ENCODE peak calls at places on chromosomes 11 and 22, in five cellular contexts. M, L, Y, H and O are unnamed samples.

GRCh38 chr11:12321217-12321937 is 56.0 kb upstream of the PARVA start:
- DNase-seq in M (no peak), L (no peak), Y (no peak), H (no peak), O (no peak)

GRCh38 chr22:22678970-22679369 is 34.6 kb downstream of the GGTLC2 start:
- DNase-seq in M (no peak), L (no peak), Y (no peak), H (no peak), O (no peak)

GRCh38 chr11:17063171-17064002 is 14.1 kb downstream of the RPS13 start:
- DNase-seq in M (no peak), L (peak), Y (peak), H (peak), O (no peak)

GRCh38 chr22:48959496-48959895 is 868.2 kb downstream of the BRD1 start:
- DNase-seq in M (no peak), L (no peak), Y (no peak), H (no peak), O (no peak)

GRCh38 chr11:72856551-72857342 is 42.5 kb downstream of the ATG16L2 start:
- DNase-seq in M (no peak), L (no peak), Y (no peak), H (no peak), O (no peak)

GRCh38 chr11:24496728-24497396 is at the start of gene LUZP2:
- DNase-seq in M (no peak), L (no peak), Y (peak), H (no peak), O (no peak)

GRCh38 chr11:118897721-118898310 is 14.1 kb downstream of the CXCR5 start:
- DNase-seq in M (no peak), L (no peak), Y (no peak), H (no peak), O (no peak)

GRCh38 chr11:121894581-121894980 is 221.4 kb downstream of the BLID start:
- DNase-seq in M (peak), L (no peak), Y (peak), H (no peak), O (no peak)

GRCh38 chr22:40055143-40055926 is 60.6 kb downstream of the FAM83F start:
- DNase-seq in M (no peak), L (peak), Y (no peak), H (peak), O (no peak)

GRCh38 chr11:2466869-2467694 is 22.3 kb downstream of the KCNQ1 start:
- DNase-seq in M (no peak), L (no peak), Y (no peak), H (peak), O (no peak)

GRCh38 chr22:24550028-24550901 is 4.7 kb downstream of the GUCD1 start:
- DNase-seq in M (no peak), L (no peak), Y (no peak), H (no peak), O (no peak)

GRCh38 chr11:114257621-114258558 is 38.3 kb upstream of the NNMT start:
- DNase-seq in M (no peak), L (no peak), Y (peak), H (no peak), O (no peak)

GRCh38 chr11:46913484-46913883 is 4.9 kb downstream of the LRP4 start:
- DNase-seq in M (no peak), L (no peak), Y (no peak), H (no peak), O (no peak)

GRCh38 chr11:104819603-104820002 is 78.7 kb downstream of the CASP12 start:
- DNase-seq in M (no peak), L (no peak), Y (no peak), H (no peak), O (no peak)

GRCh38 chr22:50169774-50170341 is 673 bp upstream of the PANX2 start:
- DNase-seq in M (no peak), L (no peak), Y (no peak), H (peak), O (no peak)

GRCh38 chr11:120773501-120774031 is 250.3 kb upstream of the TBCEL start:
- DNase-seq in M (peak), L (no peak), Y (peak), H (peak), O (peak)

GRCh38 chr11:134449713-134450112 is 37.7 kb upstream of the B3GAT1 start:
- DNase-seq in M (no peak), L (no peak), Y (no peak), H (no peak), O (no peak)

GRCh38 chr11:76589945-76590630 is 80.5 kb downstream of the LRRC32 start:
- DNase-seq in M (no peak), L (no peak), Y (no peak), H (no peak), O (no peak)

GRCh38 chr22:20523118-20523983 is 15.9 kb downstream of the MED15 start:
- DNase-seq in M (no peak), L (no peak), Y (peak), H (no peak), O (peak)

GRCh38 chr11:86128914-86129313 is 60.0 kb upstream of the PICALM start:
- DNase-seq in M (no peak), L (no peak), Y (no peak), H (no peak), O (no peak)

GRCh38 chr11:32479291-32479690 is 44.0 kb upstream of the WT1 start:
- DNase-seq in M (no peak), L (no peak), Y (no peak), H (no peak), O (no peak)

GRCh38 chr22:49738006-49738405 is 89.7 kb downstream of the BRD1 start:
- DNase-seq in M (no peak), L (no peak), Y (no peak), H (no peak), O (no peak)

GRCh38 chr11:93532285-93532789 is 10.9 kb downstream of the SMCO4 start:
- DNase-seq in M (no peak), L (no peak), Y (no peak), H (no peak), O (no peak)

GRCh38 chr22:46536559-46537220 is 730 bp downstream of the CELSR1 start:
- DNase-seq in M (no peak), L (no peak), Y (no peak), H (peak), O (no peak)

GRCh38 chr11:2222479-2222878 is 47.9 kb downstream of the ASCL2 start:
- DNase-seq in M (no peak), L (no peak), Y (no peak), H (no peak), O (no peak)

GRCh38 chr22:37748659-37749058 is 51.8 kb downstream of the TRIOBP start:
- DNase-seq in M (no peak), L (no peak), Y (no peak), H (no peak), O (no peak)

GRCh38 chr11:103609117-103610066 is 427.0 kb upstream of the DDI1 start:
- DNase-seq in M (peak), L (no peak), Y (peak), H (no peak), O (peak)

GRCh38 chr22:18048441-18048898 is 24.1 kb upstream of the MICAL3 start:
- DNase-seq in M (no peak), L (no peak), Y (no peak), H (no peak), O (no peak)

GRCh38 chr11:13685461-13686108 is 17.1 kb downstream of the FAR1 start:
- DNase-seq in M (no peak), L (no peak), Y (no peak), H (no peak), O (no peak)

GRCh38 chr11:56700242-56700918 is 1.5 kb downstream of the OR9G1 start:
- DNase-seq in M (no peak), L (no peak), Y (no peak), H (no peak), O (no peak)

GRCh38 chr22:20156611-20157415 is 6.0 kb upstream of the CCDC188 start:
- DNase-seq in M (peak), L (peak), Y (peak), H (peak), O (peak)

GRCh38 chr11:19524171-19524671 is 188.4 kb upstream of the NAV2 start:
- DNase-seq in M (peak), L (no peak), Y (no peak), H (no peak), O (no peak)

GRCh38 chr11:61639816-61640443 is 40.3 kb upstream of the DAGLA start:
- DNase-seq in M (no peak), L (no peak), Y (no peak), H (no peak), O (no peak)

GRCh38 chr22:22178566-22178965 is 66.0 kb upstream of the VPREB1 start:
- DNase-seq in M (no peak), L (no peak), Y (no peak), H (no peak), O (no peak)

GRCh38 chr11:99020324-99021225 is at the start of gene CNTN5:
- DNase-seq in M (no peak), L (no peak), Y (peak), H (peak), O (no peak)

GRCh38 chr11:75867778-75868374 is 52.9 kb downstream of the UVRAG start:
- DNase-seq in M (peak), L (peak), Y (peak), H (peak), O (peak)

GRCh38 chr11:945986-946385 is 20.3 kb downstream of the AP2A2 start:
- DNase-seq in M (no peak), L (no peak), Y (peak), H (no peak), O (no peak)